ENCODE peak calls at places on chromosomes 12 and 14, in seven cellular contexts. L, Q, S, O, I, Y and A are unnamed samples.

GRCh38 chr12:46786774-46787173 is 39.0 kb downstream of the SLC38A4 start:
- DNase-seq in S (peak; percentile 7), Y (no peak), L (no peak), I (no peak), Q (peak; percentile 95), O (no peak), A (no peak)

GRCh38 chr12:53252349-53252916 is 15.7 kb upstream of the ESPL1 start:
- DNase-seq in S (no peak), L (no peak), O (no peak), Y (peak; percentile 74), Q (no peak), I (peak; percentile 5), A (no peak)

GRCh38 chr14:58637391-58638230 is at the start of gene DACT1:
- DNase-seq in O (no peak), L (peak; percentile 80), Q (peak; percentile 76), S (peak; percentile 35), I (peak; percentile 30), Y (no peak), A (peak; percentile 52)

GRCh38 chr12:76519538-76519937 is 40.0 kb downstream of the OSBPL8 start:
- DNase-seq in Y (no peak), I (no peak), Q (peak; percentile 3), L (no peak), S (no peak), O (no peak), A (no peak)

GRCh38 chr12:113186033-113186365 is 478 bp downstream of the RITA1 start:
- DNase-seq in Y (peak; percentile 41), O (no peak), I (no peak), S (peak; percentile 55), L (peak; percentile 64), Q (no peak), A (no peak)

GRCh38 chr14:80491131-80491530 is 279.8 kb upstream of the DIO2 start:
- DNase-seq in I (no peak), O (no peak), L (peak; percentile 61), S (no peak), Q (peak; percentile 46), Y (peak; percentile 42), A (no peak)

GRCh38 chr14:23550827-23551265 is 719 bp downstream of the ZFHX2 start:
- DNase-seq in Y (no peak), O (no peak), S (no peak), I (no peak), L (no peak), Q (peak; percentile 43), A (no peak)

GRCh38 chr12:80264891-80265290 is 165.6 kb downstream of the OTOGL start:
- DNase-seq in Y (no peak), S (no peak), O (no peak), I (no peak), Q (no peak), L (peak; percentile 25), A (no peak)

GRCh38 chr12:88925370-88925915 is 345.2 kb upstream of the KITLG start:
- DNase-seq in O (no peak), Q (peak; percentile 9), Y (peak; percentile 24), L (no peak), S (no peak), I (no peak), A (no peak)

GRCh38 chr14:100890451-100890850 is 13.1 kb downstream of the RTL1 start:
- DNase-seq in L (no peak), Q (no peak), S (no peak), O (no peak), Y (no peak), I (no peak), A (no peak)

GRCh38 chr14:31886161-31886835 is 190.8 kb upstream of the ARHGAP5 start:
- DNase-seq in I (no peak), L (no peak), S (no peak), Y (no peak), Q (no peak), O (no peak), A (no peak)

GRCh38 chr12:111428728-111429175 is 23.0 kb downstream of the SH2B3 start:
- DNase-seq in S (no peak), L (no peak), Q (no peak), O (no peak), I (no peak), Y (no peak), A (no peak)